ENCODE peak calls at places on chromosomes 11 and 22, in six cellular contexts. W is mucosa of descending colon; Y is activated CD8-positive, alpha-beta memory T cell treated with anti-CD3 and anti-CD28 coated beads for 1 hour; M is chondrocyte; C is germinal center; H is amniotic stem cell. R is an unnamed sample.

GRCh38 chr22:36417281-36417686 is 29.5 kb upstream of the MYH9 start:
- DNase-seq in W (peak; percentile 80), Y (no peak), M (no peak), C (no peak), H (no peak), R (no peak)

GRCh38 chr11:45984192-45984591 is 61.7 kb downstream of the LARGE2 start:
- DNase-seq in W (no peak), Y (no peak), M (no peak), C (no peak), H (no peak), R (no peak)

GRCh38 chr22:33070600-33070999 is 12.4 kb upstream of the SYN3 start:
- DNase-seq in W (no peak), Y (no peak), M (no peak), C (no peak), H (no peak), R (no peak)

GRCh38 chr11:1078191-1078601 is 3.5 kb downstream of the MUC2 start:
- DNase-seq in W (no peak), Y (no peak), M (peak; percentile 91), C (no peak), H (no peak), R (no peak)

GRCh38 chr11:97078443-97078842 is 688.6 kb downstream of the JRKL start:
- DNase-seq in W (no peak), Y (no peak), M (no peak), C (no peak), H (no peak), R (no peak)

GRCh38 chr22:28742562-28742962 is 723 bp downstream of the HSCB start:
- DNase-seq in W (no peak), Y (no peak), M (no peak), C (no peak), H (no peak), R (peak; percentile 76)

GRCh38 chr11:67118059-67118766 is 850 bp upstream of the KDM2A start:
- DNase-seq in W (peak; percentile 81), Y (no peak), M (peak; percentile 80), C (peak; percentile 64), H (no peak), R (peak; percentile 41)

GRCh38 chr11:69664901-69665300 is 10.3 kb downstream of the LTO1 start:
- DNase-seq in W (peak; percentile 12), Y (no peak), M (no peak), C (no peak), H (no peak), R (no peak)

GRCh38 chr11:90874971-90875370 is 652.1 kb upstream of the CHORDC1 start:
- DNase-seq in W (no peak), Y (no peak), M (no peak), C (no peak), H (no peak), R (no peak)

GRCh38 chr22:29072193-29072978 is 449 bp upstream of the KREMEN1 start:
- DNase-seq in W (peak; percentile 97), Y (peak; percentile 47), M (peak; percentile 93), C (peak; percentile 94), H (peak; percentile 32), R (peak; percentile 78)

GRCh38 chr22:28424427-28425080 is 255.1 kb downstream of the TTC28 start:
- DNase-seq in W (no peak), Y (no peak), M (no peak), C (no peak), H (no peak), R (no peak)

GRCh38 chr11:82899957-82900276 is 313 bp downstream of the PRCP start:
- DNase-seq in W (no peak), Y (no peak), M (no peak), C (no peak), H (no peak), R (no peak)

GRCh38 chr11:36945384-36945783 is 347.3 kb upstream of the RAG2 start:
- DNase-seq in W (no peak), Y (no peak), M (no peak), C (no peak), H (no peak), R (no peak)

GRCh38 chr11:114605370-114605769 is 9.8 kb upstream of the NXPE4 start:
- DNase-seq in W (no peak), Y (no peak), M (no peak), C (no peak), H (no peak), R (no peak)

GRCh38 chr11:65589444-65590239 is 6.0 kb downstream of the KCNK7 start:
- DNase-seq in W (no peak), Y (no peak), M (no peak), C (peak; percentile 35), H (no peak), R (no peak)

GRCh38 chr11:60923800-60924109 is 505 bp upstream of the TMEM132A start:
- DNase-seq in W (no peak), Y (no peak), M (peak; percentile 81), C (no peak), H (no peak), R (no peak)

GRCh38 chr11:16959528-16960100 is 54.6 kb downstream of the PLEKHA7 start:
- DNase-seq in W (no peak), Y (no peak), M (no peak), C (no peak), H (no peak), R (no peak)